ENCODE peak calls at places on chromosomes 4 and X, in seven cellular contexts. One of them, this sample, is unnamed.

GRCh38 chr4:27010334-27010940 is 149.8 kb downstream of the STIM2 start:
- DNase-seq in breast epithelium: peak; percentile 54
- DNase-seq in ovary: peak; percentile 70
- DNase-seq in psoas muscle: peak; percentile 66
- DNase-seq in stomach: peak; percentile 56
- DNase-seq in pancreas: no peak
- DNase-seq in right lobe of liver: peak; percentile 59
- DNase-seq in this sample: peak; percentile 12

GRCh38 chr4:72846280-72847111 is 223.0 kb downstream of the COX18 start:
- DNase-seq in breast epithelium: no peak
- DNase-seq in ovary: no peak
- DNase-seq in psoas muscle: no peak
- DNase-seq in stomach: no peak
- DNase-seq in pancreas: peak; percentile 22
- DNase-seq in right lobe of liver: no peak
- DNase-seq in this sample: no peak

GRCh38 chrX:7972586-7972985 is 45.4 kb upstream of the PNPLA4 start:
- DNase-seq in breast epithelium: no peak
- DNase-seq in ovary: no peak
- DNase-seq in psoas muscle: no peak
- DNase-seq in stomach: no peak
- DNase-seq in pancreas: no peak
- DNase-seq in right lobe of liver: no peak
- DNase-seq in this sample: no peak

GRCh38 chr4:3849140-3849539 is 83.0 kb downstream of the ADRA2C start:
- DNase-seq in breast epithelium: no peak
- DNase-seq in ovary: no peak
- DNase-seq in psoas muscle: no peak
- DNase-seq in stomach: no peak
- DNase-seq in pancreas: no peak
- DNase-seq in right lobe of liver: no peak
- DNase-seq in this sample: no peak

GRCh38 chr4:163591614-163592020 is 97.1 kb downstream of the TMA16 start:
- DNase-seq in breast epithelium: no peak
- DNase-seq in ovary: no peak
- DNase-seq in psoas muscle: no peak
- DNase-seq in stomach: no peak
- DNase-seq in pancreas: no peak
- DNase-seq in right lobe of liver: no peak
- DNase-seq in this sample: no peak

GRCh38 chr4:34814266-34814665 is 1430.0 kb downstream of the ARAP2 start:
- DNase-seq in breast epithelium: no peak
- DNase-seq in ovary: no peak
- DNase-seq in psoas muscle: no peak
- DNase-seq in stomach: no peak
- DNase-seq in pancreas: no peak
- DNase-seq in right lobe of liver: no peak
- DNase-seq in this sample: peak; percentile 41

GRCh38 chr4:120730777-120731320 is 191.7 kb downstream of the PRDM5 start:
- DNase-seq in breast epithelium: no peak
- DNase-seq in ovary: no peak
- DNase-seq in psoas muscle: no peak
- DNase-seq in stomach: no peak
- DNase-seq in pancreas: no peak
- DNase-seq in right lobe of liver: no peak
- DNase-seq in this sample: no peak

GRCh38 chr4:78645853-78646757 is 94.5 kb downstream of the ANXA3 start:
- DNase-seq in breast epithelium: peak; percentile 77
- DNase-seq in ovary: peak; percentile 67
- DNase-seq in psoas muscle: peak; percentile 82
- DNase-seq in stomach: peak; percentile 73
- DNase-seq in pancreas: no peak
- DNase-seq in right lobe of liver: peak; percentile 48
- DNase-seq in this sample: peak; percentile 90

GRCh38 chrX:110322603-110323002 is 4.7 kb upstream of the AMMECR1 start:
- DNase-seq in breast epithelium: no peak
- DNase-seq in ovary: no peak
- DNase-seq in psoas muscle: no peak
- DNase-seq in stomach: no peak
- DNase-seq in pancreas: no peak
- DNase-seq in right lobe of liver: no peak
- DNase-seq in this sample: no peak

GRCh38 chrX:30301977-30302376 is 7.2 kb downstream of the NR0B1 start:
- DNase-seq in breast epithelium: no peak
- DNase-seq in ovary: no peak
- DNase-seq in psoas muscle: no peak
- DNase-seq in stomach: no peak
- DNase-seq in pancreas: no peak
- DNase-seq in right lobe of liver: no peak
- DNase-seq in this sample: no peak

GRCh38 chr4:111398906-111399330 is 746.3 kb upstream of the FAM241A start:
- DNase-seq in breast epithelium: no peak
- DNase-seq in ovary: no peak
- DNase-seq in psoas muscle: no peak
- DNase-seq in stomach: no peak
- DNase-seq in pancreas: no peak
- DNase-seq in right lobe of liver: no peak
- DNase-seq in this sample: no peak

GRCh38 chrX:102517331-102517730 is 792 bp upstream of the TMSB15A start:
- DNase-seq in breast epithelium: no peak
- DNase-seq in ovary: no peak
- DNase-seq in psoas muscle: no peak
- DNase-seq in stomach: no peak
- DNase-seq in pancreas: no peak
- DNase-seq in right lobe of liver: no peak
- DNase-seq in this sample: no peak

GRCh38 chr4:23945521-23946017 is 55.7 kb upstream of the PPARGC1A start:
- DNase-seq in breast epithelium: peak; percentile 53
- DNase-seq in ovary: no peak
- DNase-seq in psoas muscle: peak; percentile 75
- DNase-seq in stomach: peak; percentile 73
- DNase-seq in pancreas: no peak
- DNase-seq in right lobe of liver: no peak
- DNase-seq in this sample: peak; percentile 73

GRCh38 chr4:81471361-81472248 is at the start of gene RASGEF1B:
- DNase-seq in breast epithelium: peak; percentile 79
- DNase-seq in ovary: peak; percentile 84
- DNase-seq in psoas muscle: peak; percentile 93
- DNase-seq in stomach: peak; percentile 93
- DNase-seq in pancreas: peak; percentile 93
- DNase-seq in right lobe of liver: peak; percentile 96
- DNase-seq in this sample: peak; percentile 34

GRCh38 chrX:37753384-37753783 is 26.5 kb upstream of the CYBB start:
- DNase-seq in breast epithelium: no peak
- DNase-seq in ovary: no peak
- DNase-seq in psoas muscle: no peak
- DNase-seq in stomach: no peak
- DNase-seq in pancreas: no peak
- DNase-seq in right lobe of liver: no peak
- DNase-seq in this sample: no peak

GRCh38 chrX:19902110-19902509 is 14.7 kb upstream of the SH3KBP1 start:
- DNase-seq in breast epithelium: no peak
- DNase-seq in ovary: no peak
- DNase-seq in psoas muscle: no peak
- DNase-seq in stomach: no peak
- DNase-seq in pancreas: no peak
- DNase-seq in right lobe of liver: no peak
- DNase-seq in this sample: no peak

GRCh38 chr4:25030283-25031076 is at the start of gene LGI2:
- DNase-seq in breast epithelium: no peak
- DNase-seq in ovary: peak; percentile 62
- DNase-seq in psoas muscle: no peak
- DNase-seq in stomach: peak; percentile 68
- DNase-seq in pancreas: peak; percentile 83
- DNase-seq in right lobe of liver: peak; percentile 46
- DNase-seq in this sample: no peak

GRCh38 chr4:10054571-10055041 is 33.3 kb upstream of the SLC2A9 start:
- DNase-seq in breast epithelium: no peak
- DNase-seq in ovary: no peak
- DNase-seq in psoas muscle: no peak
- DNase-seq in stomach: no peak
- DNase-seq in pancreas: no peak
- DNase-seq in right lobe of liver: no peak
- DNase-seq in this sample: peak; percentile 85

GRCh38 chr4:73892966-73893365 is 23.8 kb downstream of the CXCL1 start:
- DNase-seq in breast epithelium: no peak
- DNase-seq in ovary: no peak
- DNase-seq in psoas muscle: no peak
- DNase-seq in stomach: no peak
- DNase-seq in pancreas: no peak
- DNase-seq in right lobe of liver: no peak
- DNase-seq in this sample: no peak

GRCh38 chr4:89152972-89153371 is 41.6 kb downstream of the TIGD2 start:
- DNase-seq in breast epithelium: no peak
- DNase-seq in ovary: no peak
- DNase-seq in psoas muscle: no peak
- DNase-seq in stomach: no peak
- DNase-seq in pancreas: no peak
- DNase-seq in right lobe of liver: no peak
- DNase-seq in this sample: no peak

GRCh38 chrX:93673869-93674271 is at the start of gene FAM133A:
- DNase-seq in breast epithelium: no peak
- DNase-seq in ovary: no peak
- DNase-seq in psoas muscle: no peak
- DNase-seq in stomach: no peak
- DNase-seq in pancreas: no peak
- DNase-seq in right lobe of liver: no peak
- DNase-seq in this sample: peak; percentile 7

GRCh38 chrX:93673056-93673868 is at the start of gene NAP1L3:
- DNase-seq in breast epithelium: no peak
- DNase-seq in ovary: peak; percentile 67
- DNase-seq in psoas muscle: no peak
- DNase-seq in stomach: peak; percentile 44
- DNase-seq in pancreas: peak; percentile 68
- DNase-seq in right lobe of liver: peak; percentile 35
- DNase-seq in this sample: peak; percentile 19
- H3K27ac ChIP-seq in breast epithelium: peak within 1 kb of the TSS; percentile 53
- H3K27ac ChIP-seq in ovary: peak within 1 kb of the TSS; percentile 27
- H3K27ac ChIP-seq in psoas muscle: no peak within 1 kb of the TSS
- H3K27ac ChIP-seq in stomach: peak within 1 kb of the TSS; percentile 58
- H3K27ac ChIP-seq in pancreas: no peak within 1 kb of the TSS
- H3K27ac ChIP-seq in right lobe of liver: no peak within 1 kb of the TSS
- H3K27ac ChIP-seq in this sample: no peak within 1 kb of the TSS

GRCh38 chr4:107380190-107380589 is 339.8 kb downstream of the PAPSS1 start:
- DNase-seq in breast epithelium: no peak
- DNase-seq in ovary: no peak
- DNase-seq in psoas muscle: no peak
- DNase-seq in stomach: no peak
- DNase-seq in pancreas: no peak
- DNase-seq in right lobe of liver: no peak
- DNase-seq in this sample: no peak

GRCh38 chr4:107379054-107379869 is 340.8 kb downstream of the PAPSS1 start:
- DNase-seq in breast epithelium: no peak
- DNase-seq in ovary: no peak
- DNase-seq in psoas muscle: no peak
- DNase-seq in stomach: no peak
- DNase-seq in pancreas: no peak
- DNase-seq in right lobe of liver: no peak
- DNase-seq in this sample: peak; percentile 64

GRCh38 chr4:107376293-107376692 is 340.2 kb upstream of the DKK2 start:
- DNase-seq in breast epithelium: no peak
- DNase-seq in ovary: no peak
- DNase-seq in psoas muscle: no peak
- DNase-seq in stomach: no peak
- DNase-seq in pancreas: no peak
- DNase-seq in right lobe of liver: no peak
- DNase-seq in this sample: no peak

GRCh38 chr4:107380836-107381438 is 339.1 kb downstream of the PAPSS1 start:
- DNase-seq in breast epithelium: no peak
- DNase-seq in ovary: no peak
- DNase-seq in psoas muscle: no peak
- DNase-seq in stomach: no peak
- DNase-seq in pancreas: no peak
- DNase-seq in right lobe of liver: no peak
- DNase-seq in this sample: no peak
- TF ChIP-seq CTCF in breast epithelium: no peak
- TF ChIP-seq CTCF in ovary: no peak
- TF ChIP-seq CTCF in psoas muscle: no peak
- TF ChIP-seq CTCF in stomach: no peak
- TF ChIP-seq CTCF in pancreas: no peak
- TF ChIP-seq CTCF in right lobe of liver: no peak
- TF ChIP-seq CTCF in this sample: no peak

GRCh38 chr4:53658029-53658428 is 66.7 kb upstream of the LNX1 start:
- DNase-seq in breast epithelium: no peak
- DNase-seq in ovary: no peak
- DNase-seq in psoas muscle: no peak
- DNase-seq in stomach: no peak
- DNase-seq in pancreas: no peak
- DNase-seq in right lobe of liver: no peak
- DNase-seq in this sample: no peak

GRCh38 chr4:53653484-53654053 is 62.3 kb upstream of the LNX1 start:
- DNase-seq in breast epithelium: no peak
- DNase-seq in ovary: peak; percentile 40
- DNase-seq in psoas muscle: no peak
- DNase-seq in stomach: peak; percentile 82
- DNase-seq in pancreas: peak; percentile 60
- DNase-seq in right lobe of liver: peak; percentile 69
- DNase-seq in this sample: no peak

GRCh38 chr4:53654300-53654758 is 63.0 kb upstream of the LNX1 start:
- DNase-seq in breast epithelium: no peak
- DNase-seq in ovary: no peak
- DNase-seq in psoas muscle: no peak
- DNase-seq in stomach: peak; percentile 54
- DNase-seq in pancreas: no peak
- DNase-seq in right lobe of liver: no peak
- DNase-seq in this sample: peak; percentile 22

GRCh38 chr4:53659112-53659511 is 67.8 kb upstream of the LNX1 start:
- DNase-seq in breast epithelium: no peak
- DNase-seq in ovary: no peak
- DNase-seq in psoas muscle: no peak
- DNase-seq in stomach: no peak
- DNase-seq in pancreas: no peak
- DNase-seq in right lobe of liver: no peak
- DNase-seq in this sample: no peak

DNA sequence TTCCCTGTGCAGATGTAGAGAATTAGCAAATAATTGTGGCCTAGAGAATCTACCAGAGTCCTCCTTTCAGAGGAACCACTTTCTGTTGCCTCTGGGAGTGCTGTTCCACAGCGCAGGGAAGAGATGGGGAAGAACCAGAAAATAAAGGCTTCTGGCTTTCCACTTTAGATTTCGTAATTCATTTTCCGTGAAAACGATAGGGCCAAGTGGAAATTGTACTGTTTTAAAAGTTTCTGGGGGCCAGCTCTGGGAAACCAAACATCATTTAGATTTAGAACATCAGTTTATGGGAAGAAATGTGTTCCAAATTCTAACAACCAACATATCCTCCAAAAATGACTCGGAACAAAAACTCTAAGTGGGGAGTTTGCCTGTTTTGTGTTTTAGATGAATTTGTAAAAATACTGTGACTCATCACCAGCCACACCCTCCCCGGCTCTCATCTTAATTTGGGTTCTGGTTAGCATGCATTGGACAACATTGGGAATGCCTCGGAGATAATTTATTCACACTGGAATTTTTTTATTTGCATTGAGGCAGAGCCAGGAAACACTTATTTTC is 65.2 kb upstream of the LNX1 start:
- DNase-seq in breast epithelium: no peak
- DNase-seq in ovary: peak; percentile 31
- DNase-seq in psoas muscle: no peak
- DNase-seq in stomach: no peak
- DNase-seq in pancreas: no peak
- DNase-seq in right lobe of liver: no peak
- DNase-seq in this sample: no peak
- H3K4me1 ChIP-seq in breast epithelium: no peaks in the 10 kb centered on the region
- H3K4me1 ChIP-seq in ovary: peaks cover 6% of the 10 kb centered on the region
- H3K4me1 ChIP-seq in psoas muscle: no peaks in the 10 kb centered on the region
- H3K4me1 ChIP-seq in stomach: peaks cover 37% of the 10 kb centered on the region
- H3K4me1 ChIP-seq in pancreas: peaks cover 23% of the 10 kb centered on the region
- H3K4me1 ChIP-seq in right lobe of liver: peaks cover 3% of the 10 kb centered on the region
- H3K4me1 ChIP-seq in this sample: peaks cover 3% of the 10 kb centered on the region

GRCh38 chr4:80012291-80012690 is 60.7 kb downstream of the ANTXR2 start:
- DNase-seq in breast epithelium: no peak
- DNase-seq in ovary: no peak
- DNase-seq in psoas muscle: no peak
- DNase-seq in stomach: no peak
- DNase-seq in pancreas: no peak
- DNase-seq in right lobe of liver: no peak
- DNase-seq in this sample: no peak
- H3K27ac ChIP-seq in breast epithelium: peak overlapping the region; percentile 15
- H3K27ac ChIP-seq in ovary: no peak overlapping the region
- H3K27ac ChIP-seq in psoas muscle: no peak overlapping the region
- H3K27ac ChIP-seq in stomach: peak overlapping the region; percentile 50
- H3K27ac ChIP-seq in pancreas: no peak overlapping the region
- H3K27ac ChIP-seq in right lobe of liver: no peak overlapping the region
- H3K27ac ChIP-seq in this sample: no peak overlapping the region

This sample was measured in foreskin keratinocyte.